ENCODE peak calls at places on chromosome 14, in five cellular contexts. N, T, D, J and G are unnamed samples.
A peak's percentile ranks its signal among the peaks of the same experiment; 100 is the strongest.

GRCh38 chr14:104659764-104660523 is 29.5 kb upstream of the INF2 start:
- DNase-seq in T (no peak), D (no peak), N (no peak), J (peak; percentile 58), G (no peak)

GRCh38 chr14:90740081-90740480 is 76.1 kb downstream of the TTC7B start:
- DNase-seq in N (no peak), T (no peak), J (no peak), D (no peak), G (no peak)

GRCh38 chr14:100621806-100622205 is 34.6 kb upstream of the BEGAIN start:
- DNase-seq in T (no peak), N (peak; percentile 81), J (no peak), D (no peak), G (peak; percentile 31)

GRCh38 chr14:89771251-89771650 is 183.3 kb downstream of the EFCAB11 start:
- DNase-seq in T (no peak), J (no peak), D (no peak), N (no peak), G (no peak)

GRCh38 chr14:36238666-36239363 is 62.3 kb upstream of the PTCSC3 start:
- DNase-seq in N (no peak), J (no peak), D (no peak), T (no peak), G (no peak)

GRCh38 chr14:23173039-23173438 is 10.4 kb downstream of the SLC7A8 start:
- DNase-seq in D (no peak), J (no peak), N (no peak), T (no peak), G (no peak)

GRCh38 chr14:20546877-20547276 is 14.0 kb downstream of the RNASE9 start:
- DNase-seq in T (no peak), J (no peak), D (no peak), N (no peak), G (no peak)

GRCh38 chr14:72888636-72889201 is 5.2 kb downstream of the DPF3 start:
- DNase-seq in D (no peak), N (no peak), T (no peak), J (no peak), G (no peak)

GRCh38 chr14:67623114-67623513 is 3.4 kb downstream of the ARG2 start:
- DNase-seq in T (peak; percentile 6), N (no peak), J (no peak), D (no peak), G (no peak)

GRCh38 chr14:103232831-103233319 is 101.2 kb upstream of the EIF5 start:
- DNase-seq in N (peak; percentile 62), J (no peak), T (no peak), D (no peak), G (no peak)

GRCh38 chr14:73712540-73713141 is 1.5 kb downstream of the PNMA1 start:
- DNase-seq in J (peak; percentile 36), D (no peak), T (no peak), N (peak; percentile 44), G (no peak)

GRCh38 chr14:90140298-90140955 is 78.6 kb downstream of the KCNK13 start:
- DNase-seq in T (no peak), N (peak; percentile 33), D (no peak), J (no peak), G (peak; percentile 37)

GRCh38 chr14:53355581-53356112 is 202.5 kb upstream of the DDHD1 start:
- DNase-seq in J (no peak), T (no peak), N (peak; percentile 78), D (no peak), G (peak; percentile 46)

GRCh38 chr14:98428483-98428994 is 843.5 kb downstream of the BCL11B start:
- DNase-seq in T (no peak), J (no peak), N (no peak), D (no peak), G (no peak)

GRCh38 chr14:104799657-104800599 is 973 bp upstream of the ZBTB42 start:
- DNase-seq in N (peak; percentile 87), D (peak; percentile 17), T (no peak), J (peak; percentile 93), G (peak; percentile 64)

GRCh38 chr14:51759950-51760349 is 100.5 kb upstream of the GNG2 start:
- DNase-seq in N (no peak), D (no peak), J (no peak), T (no peak), G (no peak)